ENCODE peak calls at places on chromosomes 6 and 20, in four cellular contexts. K is stimulated activated CD8-positive, alpha-beta memory T cell treated with anti-CD3 and anti-CD28 coated beads, Interleukin-15, amount 100 ng/mL, for 1 hour; G is stimulated activated CD4-positive, alpha-beta T cell treated with anti-CD3 and anti-CD28 coated beads, Interleukin-4, amount 100 ng/mL, for 4 hours; J is AML-193. B is an unnamed sample.

GRCh38 chr6:132316970-132317369 is 84.3 kb downstream of the MOXD1 start:
- DNase-seq in K (no peak), G (no peak), J (no peak), B (no peak)

GRCh38 chr20:35601990-35602389 is 13.6 kb upstream of the SPAG4 start:
- DNase-seq in K (no peak), G (no peak), J (no peak), B (no peak)

GRCh38 chr20:10040070-10040970 is 5.5 kb downstream of the ANKEF1 start:
- DNase-seq in K (no peak), G (no peak), J (peak), B (no peak)

GRCh38 chr6:112951829-112952228 is 604.7 kb downstream of the RFPL4B start:
- DNase-seq in K (no peak), G (no peak), J (no peak), B (peak)

GRCh38 chr6:122799140-122799539 is 10.1 kb downstream of the SMPDL3A start:
- DNase-seq in K (no peak), G (no peak), J (no peak), B (no peak)

GRCh38 chr20:8602389-8603116 is 466.3 kb upstream of the PLCB4 start:
- DNase-seq in K (no peak), G (no peak), J (peak), B (peak)

GRCh38 chr20:59576216-59576953 is 28.0 kb upstream of the PHACTR3 start:
- DNase-seq in K (no peak), G (no peak), J (no peak), B (peak)

GRCh38 chr6:29777319-29777718 is 50.3 kb upstream of the HLA-G start:
- DNase-seq in K (no peak), G (no peak), J (no peak), B (no peak)

GRCh38 chr20:23754731-23755130 is 4.0 kb upstream of the CST1 start:
- DNase-seq in K (no peak), G (no peak), J (no peak), B (no peak)

B was measured in RPMI8226.